ENCODE peak calls at places on chromosomes 2 and 18, in nine cellular contexts. B, V, C, P, F, S, X, O and T are unnamed samples.

GRCh38 chr2:182506606-182507005 is 79.8 kb upstream of the PDE1A start:
- DNase-seq in B (no peak), V (peak; percentile 27), C (no peak), P (no peak), F (no peak), S (no peak), X (no peak), O (no peak), T (no peak)

GRCh38 chr18:3345885-3346284 is 84.0 kb downstream of the MYL12B start:
- DNase-seq in B (no peak), V (no peak), C (no peak), P (no peak), F (no peak), S (no peak), X (no peak), O (no peak), T (no peak)

GRCh38 chr2:165086337-165086736 is 117.5 kb downstream of the SCN3A start:
- DNase-seq in B (no peak), V (no peak), C (no peak), P (no peak), F (no peak), S (no peak), X (no peak), O (no peak), T (no peak)

GRCh38 chr2:192228685-192229084 is 34.0 kb upstream of the TMEFF2 start:
- DNase-seq in B (no peak), V (no peak), C (no peak), P (peak; percentile 2), F (no peak), S (no peak), X (no peak), O (no peak), T (no peak)

GRCh38 chr2:26555246-26556133 is 77.6 kb upstream of the OTOF start:
- DNase-seq in B (no peak), V (no peak), C (no peak), P (no peak), F (no peak), S (no peak), X (no peak), O (no peak), T (peak; percentile 59)

GRCh38 chr2:138536740-138537139 is 35.2 kb downstream of the SPOPL start:
- DNase-seq in B (no peak), V (no peak), C (no peak), P (no peak), F (no peak), S (no peak), X (no peak), O (no peak), T (no peak)

GRCh38 chr2:10405441-10405840 is 42.7 kb downstream of the ODC1 start:
- DNase-seq in B (peak; percentile 67), V (peak; percentile 94), C (no peak), P (no peak), F (no peak), S (peak; percentile 63), X (peak; percentile 76), O (no peak), T (peak; percentile 90)

GRCh38 chr2:116819355-116819754 is 995.1 kb upstream of the DDX18 start:
- DNase-seq in B (no peak), V (no peak), C (no peak), P (no peak), F (no peak), S (no peak), X (no peak), O (no peak), T (no peak)

GRCh38 chr2:231614559-231615057 is 21.9 kb downstream of the TEX44 start:
- DNase-seq in B (no peak), V (no peak), C (peak; percentile 12), P (no peak), F (no peak), S (no peak), X (peak; percentile 64), O (no peak), T (peak; percentile 90)

GRCh38 chr2:148124271-148124670 is 103.4 kb downstream of the MBD5 start:
- DNase-seq in B (no peak), V (no peak), C (no peak), P (no peak), F (no peak), S (no peak), X (no peak), O (no peak), T (no peak)

GRCh38 chr18:48680871-48681270 is 142.0 kb downstream of the CTIF start:
- DNase-seq in B (no peak), V (peak; percentile 81), C (no peak), P (peak; percentile 61), F (no peak), S (peak; percentile 55), X (peak; percentile 67), O (no peak), T (peak; percentile 95)

GRCh38 chr18:29181151-29181901 is 1004.4 kb upstream of the CDH2 start:
- DNase-seq in B (peak; percentile 89), V (peak; percentile 44), C (no peak), P (no peak), F (no peak), S (no peak), X (no peak), O (no peak), T (peak; percentile 47)

GRCh38 chr18:42274488-42275137 is 319.6 kb downstream of the PIK3C3 start:
- DNase-seq in B (no peak), V (no peak), C (no peak), P (no peak), F (no peak), S (no peak), X (no peak), O (no peak), T (no peak)

GRCh38 chr18:27235218-27235870 is 50.2 kb upstream of the CHST9 start:
- DNase-seq in B (no peak), V (no peak), C (no peak), P (no peak), F (no peak), S (no peak), X (no peak), O (no peak), T (no peak)

GRCh38 chr2:102159295-102159694 is 16.7 kb downstream of the IL1R1 start:
- DNase-seq in B (no peak), V (no peak), C (no peak), P (no peak), F (no peak), S (no peak), X (no peak), O (no peak), T (no peak)

GRCh38 chr2:174171686-174172445 is 76.5 kb downstream of the OLA1 start:
- DNase-seq in B (no peak), V (no peak), C (no peak), P (no peak), F (no peak), S (no peak), X (peak; percentile 28), O (no peak), T (no peak)

GRCh38 chr2:174169372-174169771 is 79.0 kb downstream of the OLA1 start:
- DNase-seq in B (no peak), V (no peak), C (no peak), P (no peak), F (no peak), S (no peak), X (no peak), O (no peak), T (no peak)

GRCh38 chr2:174176898-174177297 is 71.4 kb downstream of the OLA1 start:
- DNase-seq in B (no peak), V (no peak), C (no peak), P (peak; percentile 23), F (no peak), S (no peak), X (no peak), O (no peak), T (no peak)

GRCh38 chr2:174172802-174173355 is 75.5 kb downstream of the OLA1 start:
- DNase-seq in B (no peak), V (no peak), C (no peak), P (no peak), F (no peak), S (no peak), X (no peak), O (no peak), T (no peak)

DNA sequence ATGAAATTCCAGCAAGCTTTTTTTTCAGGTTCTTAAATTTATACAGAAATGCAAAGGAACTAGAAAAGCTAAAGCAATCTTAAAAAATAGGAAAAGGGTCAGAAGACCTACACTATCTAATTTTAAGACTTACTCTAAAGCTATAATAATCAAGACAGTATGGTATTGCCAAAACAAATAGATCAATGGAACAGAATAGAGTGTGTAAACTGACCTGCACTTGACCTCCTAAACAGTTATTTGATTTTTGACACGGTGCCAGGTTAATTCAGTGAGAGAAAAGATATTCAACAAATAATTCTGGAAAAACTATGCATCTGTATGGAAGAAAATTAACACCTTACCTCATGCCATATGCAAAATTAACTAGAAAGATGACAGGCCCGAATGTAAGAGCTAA is 73.6 kb downstream of the OLA1 start:
- DNase-seq in B (no peak), V (no peak), C (no peak), P (no peak), F (no peak), S (no peak), X (no peak), O (no peak), T (no peak)
- H3K9me3 ChIP-seq in B (peaks cover 18% of the 10 kb centered on the region), V (no peaks in the 10 kb centered on the region), C (peaks cover 24% of the 10 kb centered on the region), P (peaks cover 9% of the 10 kb centered on the region), F (peaks cover 5% of the 10 kb centered on the region), S (peaks cover 55% of the 10 kb centered on the region), X (peaks cover 27% of the 10 kb centered on the region), O (no peaks in the 10 kb centered on the region), T (no peaks in the 10 kb centered on the region)

GRCh38 chr2:47058061-47058931 is 96.8 kb downstream of the STPG4 start:
- DNase-seq in B (no peak), V (no peak), C (no peak), P (no peak), F (no peak), S (no peak), X (no peak), O (no peak), T (peak; percentile 75)
- H3K9me3 ChIP-seq in B (peaks cover 3% of the 10 kb centered on the region), V (no peaks in the 10 kb centered on the region), C (no peaks in the 10 kb centered on the region), P (no peaks in the 10 kb centered on the region), F (no peaks in the 10 kb centered on the region), S (no peaks in the 10 kb centered on the region), X (no peaks in the 10 kb centered on the region), O (no peaks in the 10 kb centered on the region), T (no peaks in the 10 kb centered on the region)

DNA sequence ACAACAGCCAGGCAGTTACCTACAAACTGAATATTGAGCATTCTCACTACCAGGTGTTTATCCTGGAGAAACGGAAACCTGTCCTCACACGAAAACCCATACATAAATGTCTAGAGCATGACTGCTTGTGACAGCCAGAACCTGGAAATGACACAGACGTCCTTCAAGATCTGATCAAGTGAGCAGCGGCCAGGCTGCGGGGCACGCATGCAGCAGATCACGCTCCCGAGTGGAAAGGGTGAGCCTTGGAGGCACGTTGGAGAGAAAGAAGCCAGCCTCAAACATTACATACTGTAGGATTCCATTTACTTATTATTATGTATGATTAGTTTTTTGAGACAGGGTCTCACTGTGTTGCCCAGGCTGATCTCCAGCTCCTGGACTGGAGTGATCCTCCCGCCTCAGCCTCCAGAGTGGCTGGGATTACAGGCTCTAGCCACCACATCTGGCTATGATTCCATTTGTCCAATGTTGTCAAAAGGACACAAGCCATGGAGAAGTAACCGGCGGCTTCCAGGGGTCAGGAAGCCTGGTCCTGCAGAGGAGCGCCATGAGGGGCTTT is 22.9 kb upstream of the STK25 start:
- DNase-seq in B (no peak), V (no peak), C (no peak), P (no peak), F (no peak), S (no peak), X (no peak), O (no peak), T (no peak)
- H3K9me3 ChIP-seq in B (peaks cover 4% of the 10 kb centered on the region), V (no peaks in the 10 kb centered on the region), C (no peaks in the 10 kb centered on the region), P (no peaks in the 10 kb centered on the region), F (no peaks in the 10 kb centered on the region), S (peaks cover 3% of the 10 kb centered on the region), X (no peaks in the 10 kb centered on the region), O (no peaks in the 10 kb centered on the region), T (no peaks in the 10 kb centered on the region)

GRCh38 chr2:4507706-4508105 is 804.3 kb downstream of the DCDC2C start:
- DNase-seq in B (no peak), V (no peak), C (no peak), P (no peak), F (no peak), S (no peak), X (no peak), O (no peak), T (no peak)
- H3K9me3 ChIP-seq in B (peaks cover 19% of the 10 kb centered on the region), V (no peaks in the 10 kb centered on the region), C (no peaks in the 10 kb centered on the region), P (no peaks in the 10 kb centered on the region), F (no peaks in the 10 kb centered on the region), S (peaks cover 5% of the 10 kb centered on the region), X (no peaks in the 10 kb centered on the region), O (no peaks in the 10 kb centered on the region), T (peaks cover 2% of the 10 kb centered on the region)